ENCODE peak calls at places on chromosome 15, in eight cellular contexts. One of them, this sample, is unnamed.
A peak's percentile ranks its signal among the peaks of the same experiment; 100 is the strongest.

GRCh38 chr15:67820992-67821783 is 4.1 kb upstream of the SKOR1 start:
- DNase-seq in activated T-cell treated with anti-CD3 and anti-CD28 coated beads for 1 hour: no peak
- DNase-seq in nucleus accumbens: no peak
- DNase-seq in IMR-90: peak; percentile 51
- DNase-seq in NCI-H2081: no peak
- DNase-seq in left ventricle myocardium superior: peak; percentile 75
- DNase-seq in natural killer cell treated with Interleukin-12 subunit alpha and Interleukin-12 subunit beta and Interleukin-15 and Interleukin-18, amount 100 ng/mL, for 72 hours: no peak
- DNase-seq in cardiac fibroblast: peak; percentile 66
- DNase-seq in this sample: no peak

GRCh38 chr15:92118162-92118935 is 264.8 kb downstream of the SLCO3A1 start:
- DNase-seq in nucleus accumbens: no peak
- DNase-seq in activated T-cell treated with anti-CD3 and anti-CD28 coated beads for 1 hour: no peak
- DNase-seq in left ventricle myocardium superior: no peak
- DNase-seq in natural killer cell treated with Interleukin-12 subunit alpha and Interleukin-12 subunit beta and Interleukin-15 and Interleukin-18, amount 100 ng/mL, for 72 hours: no peak
- DNase-seq in NCI-H2081: no peak
- DNase-seq in cardiac fibroblast: no peak
- DNase-seq in IMR-90: peak; percentile 39
- DNase-seq in this sample: no peak

GRCh38 chr15:77515613-77516012 is 94.9 kb downstream of the HMG20A start:
- DNase-seq in NCI-H2081: no peak
- DNase-seq in nucleus accumbens: no peak
- DNase-seq in IMR-90: no peak
- DNase-seq in natural killer cell treated with Interleukin-12 subunit alpha and Interleukin-12 subunit beta and Interleukin-15 and Interleukin-18, amount 100 ng/mL, for 72 hours: no peak
- DNase-seq in activated T-cell treated with anti-CD3 and anti-CD28 coated beads for 1 hour: no peak
- DNase-seq in left ventricle myocardium superior: no peak
- DNase-seq in cardiac fibroblast: no peak
- DNase-seq in this sample: no peak

GRCh38 chr15:25543156-25543555 is 104.3 kb upstream of the UBE3A start:
- DNase-seq in NCI-H2081: peak; percentile 3
- DNase-seq in cardiac fibroblast: peak; percentile 43
- DNase-seq in activated T-cell treated with anti-CD3 and anti-CD28 coated beads for 1 hour: no peak
- DNase-seq in IMR-90: peak; percentile 39
- DNase-seq in nucleus accumbens: peak; percentile 52
- DNase-seq in natural killer cell treated with Interleukin-12 subunit alpha and Interleukin-12 subunit beta and Interleukin-15 and Interleukin-18, amount 100 ng/mL, for 72 hours: no peak
- DNase-seq in left ventricle myocardium superior: no peak
- DNase-seq in this sample: no peak

GRCh38 chr15:70832176-70832575 is 21.8 kb downstream of the LARP6 start:
- DNase-seq in nucleus accumbens: no peak
- DNase-seq in NCI-H2081: no peak
- DNase-seq in natural killer cell treated with Interleukin-12 subunit alpha and Interleukin-12 subunit beta and Interleukin-15 and Interleukin-18, amount 100 ng/mL, for 72 hours: no peak
- DNase-seq in IMR-90: no peak
- DNase-seq in activated T-cell treated with anti-CD3 and anti-CD28 coated beads for 1 hour: no peak
- DNase-seq in cardiac fibroblast: no peak
- DNase-seq in left ventricle myocardium superior: no peak
- DNase-seq in this sample: no peak

GRCh38 chr15:74793135-74794028 is 11.5 kb downstream of the CSK start:
- DNase-seq in cardiac fibroblast: no peak
- DNase-seq in IMR-90: no peak
- DNase-seq in NCI-H2081: no peak
- DNase-seq in nucleus accumbens: no peak
- DNase-seq in natural killer cell treated with Interleukin-12 subunit alpha and Interleukin-12 subunit beta and Interleukin-15 and Interleukin-18, amount 100 ng/mL, for 72 hours: peak; percentile 81
- DNase-seq in left ventricle myocardium superior: peak; percentile 55
- DNase-seq in activated T-cell treated with anti-CD3 and anti-CD28 coated beads for 1 hour: peak; percentile 72
- DNase-seq in this sample: no peak

GRCh38 chr15:79593119-79593869 is 161.2 kb downstream of the MINAR1 start:
- DNase-seq in NCI-H2081: no peak
- DNase-seq in left ventricle myocardium superior: no peak
- DNase-seq in IMR-90: peak; percentile 22
- DNase-seq in activated T-cell treated with anti-CD3 and anti-CD28 coated beads for 1 hour: no peak
- DNase-seq in natural killer cell treated with Interleukin-12 subunit alpha and Interleukin-12 subunit beta and Interleukin-15 and Interleukin-18, amount 100 ng/mL, for 72 hours: no peak
- DNase-seq in cardiac fibroblast: peak; percentile 7
- DNase-seq in nucleus accumbens: no peak
- DNase-seq in this sample: no peak

GRCh38 chr15:80673561-80674244 is 21.4 kb upstream of the ABHD17C start:
- DNase-seq in NCI-H2081: no peak
- DNase-seq in cardiac fibroblast: no peak
- DNase-seq in activated T-cell treated with anti-CD3 and anti-CD28 coated beads for 1 hour: no peak
- DNase-seq in nucleus accumbens: no peak
- DNase-seq in left ventricle myocardium superior: no peak
- DNase-seq in natural killer cell treated with Interleukin-12 subunit alpha and Interleukin-12 subunit beta and Interleukin-15 and Interleukin-18, amount 100 ng/mL, for 72 hours: no peak
- DNase-seq in IMR-90: no peak
- DNase-seq in this sample: no peak

GRCh38 chr15:89575656-89576416 is 567 bp downstream of the TICRR start:
- DNase-seq in nucleus accumbens: no peak
- DNase-seq in left ventricle myocardium superior: no peak
- DNase-seq in NCI-H2081: no peak
- DNase-seq in natural killer cell treated with Interleukin-12 subunit alpha and Interleukin-12 subunit beta and Interleukin-15 and Interleukin-18, amount 100 ng/mL, for 72 hours: no peak
- DNase-seq in activated T-cell treated with anti-CD3 and anti-CD28 coated beads for 1 hour: no peak
- DNase-seq in cardiac fibroblast: peak; percentile 29
- DNase-seq in IMR-90: peak; percentile 4
- DNase-seq in this sample: no peak

GRCh38 chr15:33242165-33242564 is 47.7 kb upstream of the FMN1 start:
- DNase-seq in NCI-H2081: no peak
- DNase-seq in activated T-cell treated with anti-CD3 and anti-CD28 coated beads for 1 hour: no peak
- DNase-seq in natural killer cell treated with Interleukin-12 subunit alpha and Interleukin-12 subunit beta and Interleukin-15 and Interleukin-18, amount 100 ng/mL, for 72 hours: no peak
- DNase-seq in nucleus accumbens: peak; percentile 1
- DNase-seq in IMR-90: peak; percentile 27
- DNase-seq in cardiac fibroblast: peak; percentile 4
- DNase-seq in left ventricle myocardium superior: no peak
- DNase-seq in this sample: no peak

GRCh38 chr15:60004846-60005351 is 788 bp downstream of the FOXB1 start:
- DNase-seq in cardiac fibroblast: no peak
- DNase-seq in natural killer cell treated with Interleukin-12 subunit alpha and Interleukin-12 subunit beta and Interleukin-15 and Interleukin-18, amount 100 ng/mL, for 72 hours: no peak
- DNase-seq in left ventricle myocardium superior: no peak
- DNase-seq in activated T-cell treated with anti-CD3 and anti-CD28 coated beads for 1 hour: no peak
- DNase-seq in IMR-90: peak; percentile 6
- DNase-seq in nucleus accumbens: no peak
- DNase-seq in NCI-H2081: peak; percentile 45
- DNase-seq in this sample: no peak

GRCh38 chr15:82737975-82738374 is 28.3 kb upstream of the AP3B2 start:
- DNase-seq in natural killer cell treated with Interleukin-12 subunit alpha and Interleukin-12 subunit beta and Interleukin-15 and Interleukin-18, amount 100 ng/mL, for 72 hours: no peak
- DNase-seq in nucleus accumbens: no peak
- DNase-seq in NCI-H2081: no peak
- DNase-seq in IMR-90: peak; percentile 15
- DNase-seq in left ventricle myocardium superior: no peak
- DNase-seq in activated T-cell treated with anti-CD3 and anti-CD28 coated beads for 1 hour: no peak
- DNase-seq in cardiac fibroblast: no peak
- DNase-seq in this sample: no peak

GRCh38 chr15:94412979-94413741 is 181.8 kb downstream of the MCTP2 start:
- DNase-seq in activated T-cell treated with anti-CD3 and anti-CD28 coated beads for 1 hour: no peak
- DNase-seq in NCI-H2081: peak; percentile 64
- DNase-seq in IMR-90: peak; percentile 25
- DNase-seq in left ventricle myocardium superior: no peak
- DNase-seq in natural killer cell treated with Interleukin-12 subunit alpha and Interleukin-12 subunit beta and Interleukin-15 and Interleukin-18, amount 100 ng/mL, for 72 hours: no peak
- DNase-seq in nucleus accumbens: no peak
- DNase-seq in cardiac fibroblast: peak; percentile 28
- DNase-seq in this sample: no peak

GRCh38 chr15:86916671-86917450 is 837.2 kb downstream of the AGBL1 start:
- DNase-seq in nucleus accumbens: peak; percentile 92
- DNase-seq in NCI-H2081: no peak
- DNase-seq in left ventricle myocardium superior: peak; percentile 80
- DNase-seq in natural killer cell treated with Interleukin-12 subunit alpha and Interleukin-12 subunit beta and Interleukin-15 and Interleukin-18, amount 100 ng/mL, for 72 hours: no peak
- DNase-seq in IMR-90: no peak
- DNase-seq in activated T-cell treated with anti-CD3 and anti-CD28 coated beads for 1 hour: no peak
- DNase-seq in cardiac fibroblast: no peak
- DNase-seq in this sample: no peak

GRCh38 chr15:67501177-67501835 is 19.6 kb upstream of the C15orf61 start:
- DNase-seq in natural killer cell treated with Interleukin-12 subunit alpha and Interleukin-12 subunit beta and Interleukin-15 and Interleukin-18, amount 100 ng/mL, for 72 hours: no peak
- DNase-seq in cardiac fibroblast: peak; percentile 60
- DNase-seq in activated T-cell treated with anti-CD3 and anti-CD28 coated beads for 1 hour: no peak
- DNase-seq in NCI-H2081: peak; percentile 14
- DNase-seq in nucleus accumbens: no peak
- DNase-seq in IMR-90: peak; percentile 54
- DNase-seq in left ventricle myocardium superior: no peak
- DNase-seq in this sample: no peak

GRCh38 chr15:36398212-36398611 is 181.2 kb upstream of the CDIN1 start:
- DNase-seq in activated T-cell treated with anti-CD3 and anti-CD28 coated beads for 1 hour: no peak
- DNase-seq in nucleus accumbens: no peak
- DNase-seq in left ventricle myocardium superior: no peak
- DNase-seq in cardiac fibroblast: no peak
- DNase-seq in IMR-90: no peak
- DNase-seq in natural killer cell treated with Interleukin-12 subunit alpha and Interleukin-12 subunit beta and Interleukin-15 and Interleukin-18, amount 100 ng/mL, for 72 hours: no peak
- DNase-seq in NCI-H2081: no peak
- DNase-seq in this sample: no peak

GRCh38 chr15:79440355-79440908 is 8.3 kb downstream of the MINAR1 start:
- DNase-seq in natural killer cell treated with Interleukin-12 subunit alpha and Interleukin-12 subunit beta and Interleukin-15 and Interleukin-18, amount 100 ng/mL, for 72 hours: no peak
- DNase-seq in activated T-cell treated with anti-CD3 and anti-CD28 coated beads for 1 hour: no peak
- DNase-seq in IMR-90: no peak
- DNase-seq in NCI-H2081: no peak
- DNase-seq in cardiac fibroblast: no peak
- DNase-seq in left ventricle myocardium superior: no peak
- DNase-seq in nucleus accumbens: no peak
- DNase-seq in this sample: no peak

GRCh38 chr15:67065531-67066005 is at the start of gene SMAD3:
- DNase-seq in cardiac fibroblast: peak; percentile 98
- DNase-seq in NCI-H2081: peak; percentile 43
- DNase-seq in activated T-cell treated with anti-CD3 and anti-CD28 coated beads for 1 hour: peak; percentile 61
- DNase-seq in IMR-90: peak; percentile 95
- DNase-seq in natural killer cell treated with Interleukin-12 subunit alpha and Interleukin-12 subunit beta and Interleukin-15 and Interleukin-18, amount 100 ng/mL, for 72 hours: peak; percentile 85
- DNase-seq in nucleus accumbens: peak; percentile 87
- DNase-seq in left ventricle myocardium superior: peak; percentile 94
- DNase-seq in this sample: peak; percentile 85

GRCh38 chr15:41031232-41032078 is 78.2 kb downstream of the CHAC1 start:
- DNase-seq in NCI-H2081: no peak
- DNase-seq in activated T-cell treated with anti-CD3 and anti-CD28 coated beads for 1 hour: no peak
- DNase-seq in cardiac fibroblast: no peak
- DNase-seq in left ventricle myocardium superior: no peak
- DNase-seq in natural killer cell treated with Interleukin-12 subunit alpha and Interleukin-12 subunit beta and Interleukin-15 and Interleukin-18, amount 100 ng/mL, for 72 hours: no peak
- DNase-seq in nucleus accumbens: no peak
- DNase-seq in IMR-90: no peak
- DNase-seq in this sample: no peak

GRCh38 chr15:58420579-58421043 is 11.2 kb upstream of the LIPC start:
- DNase-seq in IMR-90: no peak
- DNase-seq in left ventricle myocardium superior: no peak
- DNase-seq in nucleus accumbens: no peak
- DNase-seq in natural killer cell treated with Interleukin-12 subunit alpha and Interleukin-12 subunit beta and Interleukin-15 and Interleukin-18, amount 100 ng/mL, for 72 hours: no peak
- DNase-seq in NCI-H2081: no peak
- DNase-seq in activated T-cell treated with anti-CD3 and anti-CD28 coated beads for 1 hour: no peak
- DNase-seq in cardiac fibroblast: no peak
- DNase-seq in this sample: no peak

GRCh38 chr15:64464271-64465005 is 4.1 kb downstream of the ZNF609 start:
- DNase-seq in natural killer cell treated with Interleukin-12 subunit alpha and Interleukin-12 subunit beta and Interleukin-15 and Interleukin-18, amount 100 ng/mL, for 72 hours: no peak
- DNase-seq in cardiac fibroblast: peak; percentile 46
- DNase-seq in nucleus accumbens: no peak
- DNase-seq in IMR-90: peak; percentile 56
- DNase-seq in NCI-H2081: peak; percentile 84
- DNase-seq in left ventricle myocardium superior: no peak
- DNase-seq in activated T-cell treated with anti-CD3 and anti-CD28 coated beads for 1 hour: no peak
- DNase-seq in this sample: no peak

GRCh38 chr15:64044315-64045105 is 1.8 kb downstream of the DAPK2 start:
- DNase-seq in left ventricle myocardium superior: no peak
- DNase-seq in activated T-cell treated with anti-CD3 and anti-CD28 coated beads for 1 hour: no peak
- DNase-seq in IMR-90: no peak
- DNase-seq in natural killer cell treated with Interleukin-12 subunit alpha and Interleukin-12 subunit beta and Interleukin-15 and Interleukin-18, amount 100 ng/mL, for 72 hours: no peak
- DNase-seq in NCI-H2081: no peak
- DNase-seq in nucleus accumbens: no peak
- DNase-seq in cardiac fibroblast: no peak
- DNase-seq in this sample: no peak

GRCh38 chr15:45347989-45348388 is 30.4 kb downstream of the GATM start:
- DNase-seq in activated T-cell treated with anti-CD3 and anti-CD28 coated beads for 1 hour: no peak
- DNase-seq in natural killer cell treated with Interleukin-12 subunit alpha and Interleukin-12 subunit beta and Interleukin-15 and Interleukin-18, amount 100 ng/mL, for 72 hours: no peak
- DNase-seq in cardiac fibroblast: no peak
- DNase-seq in nucleus accumbens: no peak
- DNase-seq in left ventricle myocardium superior: no peak
- DNase-seq in IMR-90: no peak
- DNase-seq in NCI-H2081: no peak
- DNase-seq in this sample: no peak

GRCh38 chr15:84910928-84911623 is 26.6 kb downstream of the SLC28A1 start:
- DNase-seq in natural killer cell treated with Interleukin-12 subunit alpha and Interleukin-12 subunit beta and Interleukin-15 and Interleukin-18, amount 100 ng/mL, for 72 hours: no peak
- DNase-seq in nucleus accumbens: no peak
- DNase-seq in IMR-90: no peak
- DNase-seq in activated T-cell treated with anti-CD3 and anti-CD28 coated beads for 1 hour: no peak
- DNase-seq in cardiac fibroblast: no peak
- DNase-seq in NCI-H2081: no peak
- DNase-seq in left ventricle myocardium superior: no peak
- DNase-seq in this sample: no peak

GRCh38 chr15:37101634-37102314 is 1.4 kb upstream of the MEIS2 start:
- DNase-seq in NCI-H2081: peak; percentile 85
- DNase-seq in activated T-cell treated with anti-CD3 and anti-CD28 coated beads for 1 hour: no peak
- DNase-seq in cardiac fibroblast: peak; percentile 90
- DNase-seq in natural killer cell treated with Interleukin-12 subunit alpha and Interleukin-12 subunit beta and Interleukin-15 and Interleukin-18, amount 100 ng/mL, for 72 hours: no peak
- DNase-seq in left ventricle myocardium superior: peak; percentile 89
- DNase-seq in IMR-90: peak; percentile 70
- DNase-seq in nucleus accumbens: peak; percentile 83
- DNase-seq in this sample: no peak

GRCh38 chr15:41494190-41494921 is 682 bp downstream of the ITPKA start:
- DNase-seq in activated T-cell treated with anti-CD3 and anti-CD28 coated beads for 1 hour: no peak
- DNase-seq in left ventricle myocardium superior: peak; percentile 41
- DNase-seq in NCI-H2081: peak; percentile 42
- DNase-seq in nucleus accumbens: peak; percentile 56
- DNase-seq in IMR-90: no peak
- DNase-seq in natural killer cell treated with Interleukin-12 subunit alpha and Interleukin-12 subunit beta and Interleukin-15 and Interleukin-18, amount 100 ng/mL, for 72 hours: no peak
- DNase-seq in cardiac fibroblast: no peak
- DNase-seq in this sample: no peak

GRCh38 chr15:74543583-74543982 is 2.6 kb downstream of the ARID3B start:
- DNase-seq in left ventricle myocardium superior: no peak
- DNase-seq in IMR-90: no peak
- DNase-seq in cardiac fibroblast: no peak
- DNase-seq in activated T-cell treated with anti-CD3 and anti-CD28 coated beads for 1 hour: no peak
- DNase-seq in nucleus accumbens: no peak
- DNase-seq in natural killer cell treated with Interleukin-12 subunit alpha and Interleukin-12 subunit beta and Interleukin-15 and Interleukin-18, amount 100 ng/mL, for 72 hours: no peak
- DNase-seq in NCI-H2081: no peak
- DNase-seq in this sample: no peak

GRCh38 chr15:57422113-57422754 is 45.9 kb downstream of the CGNL1 start:
- DNase-seq in activated T-cell treated with anti-CD3 and anti-CD28 coated beads for 1 hour: no peak
- DNase-seq in cardiac fibroblast: peak; percentile 65
- DNase-seq in natural killer cell treated with Interleukin-12 subunit alpha and Interleukin-12 subunit beta and Interleukin-15 and Interleukin-18, amount 100 ng/mL, for 72 hours: no peak
- DNase-seq in nucleus accumbens: no peak
- DNase-seq in NCI-H2081: no peak
- DNase-seq in left ventricle myocardium superior: no peak
- DNase-seq in IMR-90: no peak
- DNase-seq in this sample: no peak

GRCh38 chr15:96428742-96429141 is 98.2 kb downstream of the NR2F2 start:
- DNase-seq in nucleus accumbens: no peak
- DNase-seq in natural killer cell treated with Interleukin-12 subunit alpha and Interleukin-12 subunit beta and Interleukin-15 and Interleukin-18, amount 100 ng/mL, for 72 hours: no peak
- DNase-seq in activated T-cell treated with anti-CD3 and anti-CD28 coated beads for 1 hour: no peak
- DNase-seq in NCI-H2081: no peak
- DNase-seq in IMR-90: peak; percentile 96
- DNase-seq in cardiac fibroblast: peak; percentile 92
- DNase-seq in left ventricle myocardium superior: no peak
- DNase-seq in this sample: no peak

GRCh38 chr15:76235186-76235826 is 76.0 kb downstream of the ETFA start:
- DNase-seq in nucleus accumbens: no peak
- DNase-seq in natural killer cell treated with Interleukin-12 subunit alpha and Interleukin-12 subunit beta and Interleukin-15 and Interleukin-18, amount 100 ng/mL, for 72 hours: no peak
- DNase-seq in NCI-H2081: peak; percentile 51
- DNase-seq in IMR-90: peak; percentile 53
- DNase-seq in activated T-cell treated with anti-CD3 and anti-CD28 coated beads for 1 hour: no peak
- DNase-seq in left ventricle myocardium superior: no peak
- DNase-seq in cardiac fibroblast: peak; percentile 72
- DNase-seq in this sample: no peak

GRCh38 chr15:66705277-66705927 is 3.4 kb downstream of the SMAD6 start:
- DNase-seq in left ventricle myocardium superior: no peak
- DNase-seq in NCI-H2081: no peak
- DNase-seq in natural killer cell treated with Interleukin-12 subunit alpha and Interleukin-12 subunit beta and Interleukin-15 and Interleukin-18, amount 100 ng/mL, for 72 hours: no peak
- DNase-seq in activated T-cell treated with anti-CD3 and anti-CD28 coated beads for 1 hour: no peak
- DNase-seq in nucleus accumbens: no peak
- DNase-seq in IMR-90: no peak
- DNase-seq in cardiac fibroblast: no peak
- DNase-seq in this sample: no peak

GRCh38 chr15:69543681-69544080 is 91.1 kb downstream of the RPLP1 start:
- DNase-seq in nucleus accumbens: no peak
- DNase-seq in activated T-cell treated with anti-CD3 and anti-CD28 coated beads for 1 hour: no peak
- DNase-seq in IMR-90: no peak
- DNase-seq in cardiac fibroblast: no peak
- DNase-seq in left ventricle myocardium superior: no peak
- DNase-seq in NCI-H2081: no peak
- DNase-seq in natural killer cell treated with Interleukin-12 subunit alpha and Interleukin-12 subunit beta and Interleukin-15 and Interleukin-18, amount 100 ng/mL, for 72 hours: no peak
- DNase-seq in this sample: no peak

GRCh38 chr15:75058127-75058905 is 34.9 kb downstream of the PPCDC start:
- DNase-seq in left ventricle myocardium superior: no peak
- DNase-seq in nucleus accumbens: no peak
- DNase-seq in activated T-cell treated with anti-CD3 and anti-CD28 coated beads for 1 hour: no peak
- DNase-seq in NCI-H2081: no peak
- DNase-seq in cardiac fibroblast: no peak
- DNase-seq in IMR-90: peak; percentile 40
- DNase-seq in natural killer cell treated with Interleukin-12 subunit alpha and Interleukin-12 subunit beta and Interleukin-15 and Interleukin-18, amount 100 ng/mL, for 72 hours: no peak
- DNase-seq in this sample: no peak

GRCh38 chr15:70826634-70827033 is 27.3 kb downstream of the LARP6 start:
- DNase-seq in natural killer cell treated with Interleukin-12 subunit alpha and Interleukin-12 subunit beta and Interleukin-15 and Interleukin-18, amount 100 ng/mL, for 72 hours: no peak
- DNase-seq in nucleus accumbens: no peak
- DNase-seq in cardiac fibroblast: peak; percentile 84
- DNase-seq in left ventricle myocardium superior: peak; percentile 40
- DNase-seq in IMR-90: peak; percentile 74
- DNase-seq in activated T-cell treated with anti-CD3 and anti-CD28 coated beads for 1 hour: no peak
- DNase-seq in NCI-H2081: no peak
- DNase-seq in this sample: peak; percentile 61

This sample was measured in CD14-positive monocyte.